ENCODE peak calls at places on chromosome 9, in eight cellular contexts. One of them, this sample, is unnamed.

GRCh38 chr9:127647451-127647850 is 35.4 kb downstream of the STXBP1 start:
- DNase-seq in activated CD4-positive, CD25-positive, alpha-beta regulatory T cell: no peak
- DNase-seq in NCI-H1105: no peak
- DNase-seq in stimulated activated CD8-positive, alpha-beta memory T cell treated with anti-CD3 and anti-CD28 coated beads, Interleukin-15, amount 100 ng/mL, for 1 hour: no peak
- DNase-seq in activated CD4-positive, alpha-beta T cell treated with anti-CD3 and anti-CD28 coated beads for 24 hours: no peak
- DNase-seq in iPS-NIHi11: no peak
- DNase-seq in stimulated activated CD4-positive, alpha-beta T cell treated with anti-CD3 and anti-CD28 coated beads, Interleukin-1b, Interleukin-23, amount 100 ng/mL, for 24 hours: no peak
- DNase-seq in OCI-M1: no peak
- DNase-seq in this sample: no peak

GRCh38 chr9:136700309-136700708 is 12.1 kb upstream of the DIPK1B start:
- DNase-seq in activated CD4-positive, CD25-positive, alpha-beta regulatory T cell: no peak
- DNase-seq in NCI-H1105: no peak
- DNase-seq in stimulated activated CD8-positive, alpha-beta memory T cell treated with anti-CD3 and anti-CD28 coated beads, Interleukin-15, amount 100 ng/mL, for 1 hour: no peak
- DNase-seq in activated CD4-positive, alpha-beta T cell treated with anti-CD3 and anti-CD28 coated beads for 24 hours: no peak
- DNase-seq in iPS-NIHi11: no peak
- DNase-seq in stimulated activated CD4-positive, alpha-beta T cell treated with anti-CD3 and anti-CD28 coated beads, Interleukin-1b, Interleukin-23, amount 100 ng/mL, for 24 hours: no peak
- DNase-seq in OCI-M1: no peak
- DNase-seq in this sample: no peak

GRCh38 chr9:93299418-93300174 is 115.7 kb downstream of the WNK2 start:
- DNase-seq in activated CD4-positive, CD25-positive, alpha-beta regulatory T cell: no peak
- DNase-seq in NCI-H1105: no peak
- DNase-seq in stimulated activated CD8-positive, alpha-beta memory T cell treated with anti-CD3 and anti-CD28 coated beads, Interleukin-15, amount 100 ng/mL, for 1 hour: no peak
- DNase-seq in activated CD4-positive, alpha-beta T cell treated with anti-CD3 and anti-CD28 coated beads for 24 hours: no peak
- DNase-seq in iPS-NIHi11: peak
- DNase-seq in stimulated activated CD4-positive, alpha-beta T cell treated with anti-CD3 and anti-CD28 coated beads, Interleukin-1b, Interleukin-23, amount 100 ng/mL, for 24 hours: no peak
- DNase-seq in OCI-M1: no peak
- DNase-seq in this sample: no peak

GRCh38 chr9:17437813-17438212 is 141.1 kb upstream of the SH3GL2 start:
- DNase-seq in activated CD4-positive, CD25-positive, alpha-beta regulatory T cell: no peak
- DNase-seq in NCI-H1105: no peak
- DNase-seq in stimulated activated CD8-positive, alpha-beta memory T cell treated with anti-CD3 and anti-CD28 coated beads, Interleukin-15, amount 100 ng/mL, for 1 hour: no peak
- DNase-seq in activated CD4-positive, alpha-beta T cell treated with anti-CD3 and anti-CD28 coated beads for 24 hours: no peak
- DNase-seq in iPS-NIHi11: no peak
- DNase-seq in stimulated activated CD4-positive, alpha-beta T cell treated with anti-CD3 and anti-CD28 coated beads, Interleukin-1b, Interleukin-23, amount 100 ng/mL, for 24 hours: no peak
- DNase-seq in OCI-M1: no peak
- DNase-seq in this sample: no peak

GRCh38 chr9:75855509-75855908 is 35.0 kb upstream of the PCSK5 start:
- DNase-seq in activated CD4-positive, CD25-positive, alpha-beta regulatory T cell: no peak
- DNase-seq in NCI-H1105: no peak
- DNase-seq in stimulated activated CD8-positive, alpha-beta memory T cell treated with anti-CD3 and anti-CD28 coated beads, Interleukin-15, amount 100 ng/mL, for 1 hour: no peak
- DNase-seq in activated CD4-positive, alpha-beta T cell treated with anti-CD3 and anti-CD28 coated beads for 24 hours: no peak
- DNase-seq in iPS-NIHi11: peak
- DNase-seq in stimulated activated CD4-positive, alpha-beta T cell treated with anti-CD3 and anti-CD28 coated beads, Interleukin-1b, Interleukin-23, amount 100 ng/mL, for 24 hours: no peak
- DNase-seq in OCI-M1: peak
- DNase-seq in this sample: no peak

GRCh38 chr9:121916008-121916407 is 177.1 kb downstream of the TTLL11 start:
- DNase-seq in activated CD4-positive, CD25-positive, alpha-beta regulatory T cell: no peak
- DNase-seq in NCI-H1105: no peak
- DNase-seq in stimulated activated CD8-positive, alpha-beta memory T cell treated with anti-CD3 and anti-CD28 coated beads, Interleukin-15, amount 100 ng/mL, for 1 hour: no peak
- DNase-seq in activated CD4-positive, alpha-beta T cell treated with anti-CD3 and anti-CD28 coated beads for 24 hours: no peak
- DNase-seq in iPS-NIHi11: no peak
- DNase-seq in stimulated activated CD4-positive, alpha-beta T cell treated with anti-CD3 and anti-CD28 coated beads, Interleukin-1b, Interleukin-23, amount 100 ng/mL, for 24 hours: no peak
- DNase-seq in OCI-M1: peak
- DNase-seq in this sample: no peak

GRCh38 chr9:94798201-94798600 is 71.7 kb downstream of the AOPEP start:
- DNase-seq in activated CD4-positive, CD25-positive, alpha-beta regulatory T cell: no peak
- DNase-seq in NCI-H1105: no peak
- DNase-seq in stimulated activated CD8-positive, alpha-beta memory T cell treated with anti-CD3 and anti-CD28 coated beads, Interleukin-15, amount 100 ng/mL, for 1 hour: no peak
- DNase-seq in activated CD4-positive, alpha-beta T cell treated with anti-CD3 and anti-CD28 coated beads for 24 hours: no peak
- DNase-seq in iPS-NIHi11: no peak
- DNase-seq in stimulated activated CD4-positive, alpha-beta T cell treated with anti-CD3 and anti-CD28 coated beads, Interleukin-1b, Interleukin-23, amount 100 ng/mL, for 24 hours: no peak
- DNase-seq in OCI-M1: no peak
- DNase-seq in this sample: no peak

GRCh38 chr9:97441729-97442128 is 29.8 kb downstream of the TDRD7 start:
- DNase-seq in activated CD4-positive, CD25-positive, alpha-beta regulatory T cell: no peak
- DNase-seq in NCI-H1105: no peak
- DNase-seq in stimulated activated CD8-positive, alpha-beta memory T cell treated with anti-CD3 and anti-CD28 coated beads, Interleukin-15, amount 100 ng/mL, for 1 hour: no peak
- DNase-seq in activated CD4-positive, alpha-beta T cell treated with anti-CD3 and anti-CD28 coated beads for 24 hours: no peak
- DNase-seq in iPS-NIHi11: no peak
- DNase-seq in stimulated activated CD4-positive, alpha-beta T cell treated with anti-CD3 and anti-CD28 coated beads, Interleukin-1b, Interleukin-23, amount 100 ng/mL, for 24 hours: no peak
- DNase-seq in OCI-M1: no peak
- DNase-seq in this sample: no peak

GRCh38 chr9:33524431-33524947 is 438 bp downstream of the ANKRD18B start:
- DNase-seq in activated CD4-positive, CD25-positive, alpha-beta regulatory T cell: no peak
- DNase-seq in NCI-H1105: no peak
- DNase-seq in stimulated activated CD8-positive, alpha-beta memory T cell treated with anti-CD3 and anti-CD28 coated beads, Interleukin-15, amount 100 ng/mL, for 1 hour: no peak
- DNase-seq in activated CD4-positive, alpha-beta T cell treated with anti-CD3 and anti-CD28 coated beads for 24 hours: no peak
- DNase-seq in iPS-NIHi11: peak
- DNase-seq in stimulated activated CD4-positive, alpha-beta T cell treated with anti-CD3 and anti-CD28 coated beads, Interleukin-1b, Interleukin-23, amount 100 ng/mL, for 24 hours: no peak
- DNase-seq in OCI-M1: peak
- DNase-seq in this sample: peak

GRCh38 chr9:1156794-1157193 is 106.6 kb downstream of the DMRT2 start:
- DNase-seq in activated CD4-positive, CD25-positive, alpha-beta regulatory T cell: no peak
- DNase-seq in NCI-H1105: no peak
- DNase-seq in stimulated activated CD8-positive, alpha-beta memory T cell treated with anti-CD3 and anti-CD28 coated beads, Interleukin-15, amount 100 ng/mL, for 1 hour: no peak
- DNase-seq in activated CD4-positive, alpha-beta T cell treated with anti-CD3 and anti-CD28 coated beads for 24 hours: no peak
- DNase-seq in iPS-NIHi11: no peak
- DNase-seq in stimulated activated CD4-positive, alpha-beta T cell treated with anti-CD3 and anti-CD28 coated beads, Interleukin-1b, Interleukin-23, amount 100 ng/mL, for 24 hours: no peak
- DNase-seq in OCI-M1: no peak
- DNase-seq in this sample: no peak

GRCh38 chr9:35658894-35659220 is 765 bp downstream of the CCDC107 start:
- DNase-seq in activated CD4-positive, CD25-positive, alpha-beta regulatory T cell: no peak
- DNase-seq in NCI-H1105: peak
- DNase-seq in stimulated activated CD8-positive, alpha-beta memory T cell treated with anti-CD3 and anti-CD28 coated beads, Interleukin-15, amount 100 ng/mL, for 1 hour: no peak
- DNase-seq in activated CD4-positive, alpha-beta T cell treated with anti-CD3 and anti-CD28 coated beads for 24 hours: no peak
- DNase-seq in iPS-NIHi11: no peak
- DNase-seq in stimulated activated CD4-positive, alpha-beta T cell treated with anti-CD3 and anti-CD28 coated beads, Interleukin-1b, Interleukin-23, amount 100 ng/mL, for 24 hours: no peak
- DNase-seq in OCI-M1: peak
- DNase-seq in this sample: no peak

GRCh38 chr9:35726876-35727438 is 5.0 kb downstream of the TLN1 start:
- DNase-seq in activated CD4-positive, CD25-positive, alpha-beta regulatory T cell: no peak
- DNase-seq in NCI-H1105: no peak
- DNase-seq in stimulated activated CD8-positive, alpha-beta memory T cell treated with anti-CD3 and anti-CD28 coated beads, Interleukin-15, amount 100 ng/mL, for 1 hour: no peak
- DNase-seq in activated CD4-positive, alpha-beta T cell treated with anti-CD3 and anti-CD28 coated beads for 24 hours: no peak
- DNase-seq in iPS-NIHi11: no peak
- DNase-seq in stimulated activated CD4-positive, alpha-beta T cell treated with anti-CD3 and anti-CD28 coated beads, Interleukin-1b, Interleukin-23, amount 100 ng/mL, for 24 hours: no peak
- DNase-seq in OCI-M1: peak
- DNase-seq in this sample: no peak

GRCh38 chr9:77598510-77598909 is 49.6 kb downstream of the GNA14 start:
- DNase-seq in activated CD4-positive, CD25-positive, alpha-beta regulatory T cell: no peak
- DNase-seq in NCI-H1105: peak
- DNase-seq in stimulated activated CD8-positive, alpha-beta memory T cell treated with anti-CD3 and anti-CD28 coated beads, Interleukin-15, amount 100 ng/mL, for 1 hour: no peak
- DNase-seq in activated CD4-positive, alpha-beta T cell treated with anti-CD3 and anti-CD28 coated beads for 24 hours: no peak
- DNase-seq in iPS-NIHi11: no peak
- DNase-seq in stimulated activated CD4-positive, alpha-beta T cell treated with anti-CD3 and anti-CD28 coated beads, Interleukin-1b, Interleukin-23, amount 100 ng/mL, for 24 hours: no peak
- DNase-seq in OCI-M1: no peak
- DNase-seq in this sample: no peak

GRCh38 chr9:96129698-96130097 is 172.3 kb downstream of the HSD17B3 start:
- DNase-seq in activated CD4-positive, CD25-positive, alpha-beta regulatory T cell: no peak
- DNase-seq in NCI-H1105: peak
- DNase-seq in stimulated activated CD8-positive, alpha-beta memory T cell treated with anti-CD3 and anti-CD28 coated beads, Interleukin-15, amount 100 ng/mL, for 1 hour: no peak
- DNase-seq in activated CD4-positive, alpha-beta T cell treated with anti-CD3 and anti-CD28 coated beads for 24 hours: no peak
- DNase-seq in iPS-NIHi11: peak
- DNase-seq in stimulated activated CD4-positive, alpha-beta T cell treated with anti-CD3 and anti-CD28 coated beads, Interleukin-1b, Interleukin-23, amount 100 ng/mL, for 24 hours: no peak
- DNase-seq in OCI-M1: no peak
- DNase-seq in this sample: no peak

GRCh38 chr9:68979538-68980314 is 34.2 kb downstream of the PRKACG start:
- DNase-seq in activated CD4-positive, CD25-positive, alpha-beta regulatory T cell: no peak
- DNase-seq in NCI-H1105: no peak
- DNase-seq in stimulated activated CD8-positive, alpha-beta memory T cell treated with anti-CD3 and anti-CD28 coated beads, Interleukin-15, amount 100 ng/mL, for 1 hour: no peak
- DNase-seq in activated CD4-positive, alpha-beta T cell treated with anti-CD3 and anti-CD28 coated beads for 24 hours: no peak
- DNase-seq in iPS-NIHi11: peak
- DNase-seq in stimulated activated CD4-positive, alpha-beta T cell treated with anti-CD3 and anti-CD28 coated beads, Interleukin-1b, Interleukin-23, amount 100 ng/mL, for 24 hours: no peak
- DNase-seq in OCI-M1: no peak
- DNase-seq in this sample: no peak

GRCh38 chr9:107504585-107505455 is 15.3 kb upstream of the KLF4 start:
- DNase-seq in activated CD4-positive, CD25-positive, alpha-beta regulatory T cell: no peak
- DNase-seq in NCI-H1105: no peak
- DNase-seq in stimulated activated CD8-positive, alpha-beta memory T cell treated with anti-CD3 and anti-CD28 coated beads, Interleukin-15, amount 100 ng/mL, for 1 hour: no peak
- DNase-seq in activated CD4-positive, alpha-beta T cell treated with anti-CD3 and anti-CD28 coated beads for 24 hours: no peak
- DNase-seq in iPS-NIHi11: no peak
- DNase-seq in stimulated activated CD4-positive, alpha-beta T cell treated with anti-CD3 and anti-CD28 coated beads, Interleukin-1b, Interleukin-23, amount 100 ng/mL, for 24 hours: no peak
- DNase-seq in OCI-M1: no peak
- DNase-seq in this sample: no peak

GRCh38 chr9:75358837-75359236 is 270.5 kb downstream of the OSTF1 start:
- DNase-seq in activated CD4-positive, CD25-positive, alpha-beta regulatory T cell: no peak
- DNase-seq in NCI-H1105: no peak
- DNase-seq in stimulated activated CD8-positive, alpha-beta memory T cell treated with anti-CD3 and anti-CD28 coated beads, Interleukin-15, amount 100 ng/mL, for 1 hour: no peak
- DNase-seq in activated CD4-positive, alpha-beta T cell treated with anti-CD3 and anti-CD28 coated beads for 24 hours: no peak
- DNase-seq in iPS-NIHi11: peak
- DNase-seq in stimulated activated CD4-positive, alpha-beta T cell treated with anti-CD3 and anti-CD28 coated beads, Interleukin-1b, Interleukin-23, amount 100 ng/mL, for 24 hours: no peak
- DNase-seq in OCI-M1: no peak
- DNase-seq in this sample: no peak

GRCh38 chr9:85040141-85040540 is 370.6 kb downstream of the NTRK2 start:
- DNase-seq in activated CD4-positive, CD25-positive, alpha-beta regulatory T cell: no peak
- DNase-seq in NCI-H1105: no peak
- DNase-seq in stimulated activated CD8-positive, alpha-beta memory T cell treated with anti-CD3 and anti-CD28 coated beads, Interleukin-15, amount 100 ng/mL, for 1 hour: no peak
- DNase-seq in activated CD4-positive, alpha-beta T cell treated with anti-CD3 and anti-CD28 coated beads for 24 hours: no peak
- DNase-seq in iPS-NIHi11: no peak
- DNase-seq in stimulated activated CD4-positive, alpha-beta T cell treated with anti-CD3 and anti-CD28 coated beads, Interleukin-1b, Interleukin-23, amount 100 ng/mL, for 24 hours: no peak
- DNase-seq in OCI-M1: no peak
- DNase-seq in this sample: no peak

GRCh38 chr9:114608525-114608796 is 2.6 kb upstream of the TMEM268 start:
- DNase-seq in activated CD4-positive, CD25-positive, alpha-beta regulatory T cell: no peak
- DNase-seq in NCI-H1105: no peak
- DNase-seq in stimulated activated CD8-positive, alpha-beta memory T cell treated with anti-CD3 and anti-CD28 coated beads, Interleukin-15, amount 100 ng/mL, for 1 hour: no peak
- DNase-seq in activated CD4-positive, alpha-beta T cell treated with anti-CD3 and anti-CD28 coated beads for 24 hours: no peak
- DNase-seq in iPS-NIHi11: no peak
- DNase-seq in stimulated activated CD4-positive, alpha-beta T cell treated with anti-CD3 and anti-CD28 coated beads, Interleukin-1b, Interleukin-23, amount 100 ng/mL, for 24 hours: no peak
- DNase-seq in OCI-M1: no peak
- DNase-seq in this sample: no peak

GRCh38 chr9:22992781-22993180 is 546.2 kb downstream of the DMRTA1 start:
- DNase-seq in activated CD4-positive, CD25-positive, alpha-beta regulatory T cell: no peak
- DNase-seq in NCI-H1105: no peak
- DNase-seq in stimulated activated CD8-positive, alpha-beta memory T cell treated with anti-CD3 and anti-CD28 coated beads, Interleukin-15, amount 100 ng/mL, for 1 hour: no peak
- DNase-seq in activated CD4-positive, alpha-beta T cell treated with anti-CD3 and anti-CD28 coated beads for 24 hours: no peak
- DNase-seq in iPS-NIHi11: no peak
- DNase-seq in stimulated activated CD4-positive, alpha-beta T cell treated with anti-CD3 and anti-CD28 coated beads, Interleukin-1b, Interleukin-23, amount 100 ng/mL, for 24 hours: no peak
- DNase-seq in OCI-M1: no peak
- DNase-seq in this sample: no peak

GRCh38 chr9:110444911-110445310 is 107.2 kb upstream of the TXNDC8 start:
- DNase-seq in activated CD4-positive, CD25-positive, alpha-beta regulatory T cell: no peak
- DNase-seq in NCI-H1105: no peak
- DNase-seq in stimulated activated CD8-positive, alpha-beta memory T cell treated with anti-CD3 and anti-CD28 coated beads, Interleukin-15, amount 100 ng/mL, for 1 hour: no peak
- DNase-seq in activated CD4-positive, alpha-beta T cell treated with anti-CD3 and anti-CD28 coated beads for 24 hours: no peak
- DNase-seq in iPS-NIHi11: no peak
- DNase-seq in stimulated activated CD4-positive, alpha-beta T cell treated with anti-CD3 and anti-CD28 coated beads, Interleukin-1b, Interleukin-23, amount 100 ng/mL, for 24 hours: no peak
- DNase-seq in OCI-M1: peak
- DNase-seq in this sample: no peak

GRCh38 chr9:21510806-21511205 is 28.7 kb upstream of the IFNE start:
- DNase-seq in activated CD4-positive, CD25-positive, alpha-beta regulatory T cell: no peak
- DNase-seq in NCI-H1105: no peak
- DNase-seq in stimulated activated CD8-positive, alpha-beta memory T cell treated with anti-CD3 and anti-CD28 coated beads, Interleukin-15, amount 100 ng/mL, for 1 hour: no peak
- DNase-seq in activated CD4-positive, alpha-beta T cell treated with anti-CD3 and anti-CD28 coated beads for 24 hours: no peak
- DNase-seq in iPS-NIHi11: no peak
- DNase-seq in stimulated activated CD4-positive, alpha-beta T cell treated with anti-CD3 and anti-CD28 coated beads, Interleukin-1b, Interleukin-23, amount 100 ng/mL, for 24 hours: no peak
- DNase-seq in OCI-M1: no peak
- DNase-seq in this sample: no peak

GRCh38 chr9:132854832-132855231 is 23.3 kb downstream of the AK8 start:
- DNase-seq in activated CD4-positive, CD25-positive, alpha-beta regulatory T cell: no peak
- DNase-seq in NCI-H1105: no peak
- DNase-seq in stimulated activated CD8-positive, alpha-beta memory T cell treated with anti-CD3 and anti-CD28 coated beads, Interleukin-15, amount 100 ng/mL, for 1 hour: no peak
- DNase-seq in activated CD4-positive, alpha-beta T cell treated with anti-CD3 and anti-CD28 coated beads for 24 hours: no peak
- DNase-seq in iPS-NIHi11: no peak
- DNase-seq in stimulated activated CD4-positive, alpha-beta T cell treated with anti-CD3 and anti-CD28 coated beads, Interleukin-1b, Interleukin-23, amount 100 ng/mL, for 24 hours: no peak
- DNase-seq in OCI-M1: no peak
- DNase-seq in this sample: no peak

GRCh38 chr9:130461218-130461630 is 16.5 kb downstream of the ASS1 start:
- DNase-seq in activated CD4-positive, CD25-positive, alpha-beta regulatory T cell: peak
- DNase-seq in NCI-H1105: peak
- DNase-seq in stimulated activated CD8-positive, alpha-beta memory T cell treated with anti-CD3 and anti-CD28 coated beads, Interleukin-15, amount 100 ng/mL, for 1 hour: peak
- DNase-seq in activated CD4-positive, alpha-beta T cell treated with anti-CD3 and anti-CD28 coated beads for 24 hours: peak
- DNase-seq in iPS-NIHi11: peak
- DNase-seq in stimulated activated CD4-positive, alpha-beta T cell treated with anti-CD3 and anti-CD28 coated beads, Interleukin-1b, Interleukin-23, amount 100 ng/mL, for 24 hours: peak
- DNase-seq in OCI-M1: peak
- DNase-seq in this sample: peak

GRCh38 chr9:92122061-92122460 is 6.8 kb upstream of the SPTLC1 start:
- DNase-seq in activated CD4-positive, CD25-positive, alpha-beta regulatory T cell: no peak
- DNase-seq in NCI-H1105: no peak
- DNase-seq in stimulated activated CD8-positive, alpha-beta memory T cell treated with anti-CD3 and anti-CD28 coated beads, Interleukin-15, amount 100 ng/mL, for 1 hour: no peak
- DNase-seq in activated CD4-positive, alpha-beta T cell treated with anti-CD3 and anti-CD28 coated beads for 24 hours: no peak
- DNase-seq in iPS-NIHi11: no peak
- DNase-seq in stimulated activated CD4-positive, alpha-beta T cell treated with anti-CD3 and anti-CD28 coated beads, Interleukin-1b, Interleukin-23, amount 100 ng/mL, for 24 hours: no peak
- DNase-seq in OCI-M1: no peak
- DNase-seq in this sample: no peak

GRCh38 chr9:110088099-110088498 is 119.9 kb downstream of the C9orf152 start:
- DNase-seq in activated CD4-positive, CD25-positive, alpha-beta regulatory T cell: no peak
- DNase-seq in NCI-H1105: no peak
- DNase-seq in stimulated activated CD8-positive, alpha-beta memory T cell treated with anti-CD3 and anti-CD28 coated beads, Interleukin-15, amount 100 ng/mL, for 1 hour: no peak
- DNase-seq in activated CD4-positive, alpha-beta T cell treated with anti-CD3 and anti-CD28 coated beads for 24 hours: no peak
- DNase-seq in iPS-NIHi11: no peak
- DNase-seq in stimulated activated CD4-positive, alpha-beta T cell treated with anti-CD3 and anti-CD28 coated beads, Interleukin-1b, Interleukin-23, amount 100 ng/mL, for 24 hours: no peak
- DNase-seq in OCI-M1: peak
- DNase-seq in this sample: no peak

GRCh38 chr9:6328103-6328502 is at the start of gene TPD52L3:
- DNase-seq in activated CD4-positive, CD25-positive, alpha-beta regulatory T cell: no peak
- DNase-seq in NCI-H1105: no peak
- DNase-seq in stimulated activated CD8-positive, alpha-beta memory T cell treated with anti-CD3 and anti-CD28 coated beads, Interleukin-15, amount 100 ng/mL, for 1 hour: no peak
- DNase-seq in activated CD4-positive, alpha-beta T cell treated with anti-CD3 and anti-CD28 coated beads for 24 hours: no peak
- DNase-seq in iPS-NIHi11: no peak
- DNase-seq in stimulated activated CD4-positive, alpha-beta T cell treated with anti-CD3 and anti-CD28 coated beads, Interleukin-1b, Interleukin-23, amount 100 ng/mL, for 24 hours: no peak
- DNase-seq in OCI-M1: no peak
- DNase-seq in this sample: no peak

GRCh38 chr9:7957803-7958202 is 158.2 kb upstream of the DMAC1 start:
- DNase-seq in activated CD4-positive, CD25-positive, alpha-beta regulatory T cell: no peak
- DNase-seq in NCI-H1105: no peak
- DNase-seq in stimulated activated CD8-positive, alpha-beta memory T cell treated with anti-CD3 and anti-CD28 coated beads, Interleukin-15, amount 100 ng/mL, for 1 hour: no peak
- DNase-seq in activated CD4-positive, alpha-beta T cell treated with anti-CD3 and anti-CD28 coated beads for 24 hours: no peak
- DNase-seq in iPS-NIHi11: no peak
- DNase-seq in stimulated activated CD4-positive, alpha-beta T cell treated with anti-CD3 and anti-CD28 coated beads, Interleukin-1b, Interleukin-23, amount 100 ng/mL, for 24 hours: no peak
- DNase-seq in OCI-M1: no peak
- DNase-seq in this sample: no peak

GRCh38 chr9:128420060-128420650 is 502 bp upstream of the CERCAM start:
- DNase-seq in activated CD4-positive, CD25-positive, alpha-beta regulatory T cell: peak
- DNase-seq in NCI-H1105: peak
- DNase-seq in stimulated activated CD8-positive, alpha-beta memory T cell treated with anti-CD3 and anti-CD28 coated beads, Interleukin-15, amount 100 ng/mL, for 1 hour: peak
- DNase-seq in activated CD4-positive, alpha-beta T cell treated with anti-CD3 and anti-CD28 coated beads for 24 hours: peak
- DNase-seq in iPS-NIHi11: peak
- DNase-seq in stimulated activated CD4-positive, alpha-beta T cell treated with anti-CD3 and anti-CD28 coated beads, Interleukin-1b, Interleukin-23, amount 100 ng/mL, for 24 hours: no peak
- DNase-seq in OCI-M1: peak
- DNase-seq in this sample: no peak

GRCh38 chr9:126872516-126872915 is 12.1 kb downstream of the ZBTB34 start:
- DNase-seq in activated CD4-positive, CD25-positive, alpha-beta regulatory T cell: no peak
- DNase-seq in NCI-H1105: no peak
- DNase-seq in stimulated activated CD8-positive, alpha-beta memory T cell treated with anti-CD3 and anti-CD28 coated beads, Interleukin-15, amount 100 ng/mL, for 1 hour: no peak
- DNase-seq in activated CD4-positive, alpha-beta T cell treated with anti-CD3 and anti-CD28 coated beads for 24 hours: no peak
- DNase-seq in iPS-NIHi11: no peak
- DNase-seq in stimulated activated CD4-positive, alpha-beta T cell treated with anti-CD3 and anti-CD28 coated beads, Interleukin-1b, Interleukin-23, amount 100 ng/mL, for 24 hours: no peak
- DNase-seq in OCI-M1: peak
- DNase-seq in this sample: no peak

GRCh38 chr9:105425817-105426433 is 21.9 kb upstream of the FSD1L start:
- DNase-seq in activated CD4-positive, CD25-positive, alpha-beta regulatory T cell: no peak
- DNase-seq in NCI-H1105: peak
- DNase-seq in stimulated activated CD8-positive, alpha-beta memory T cell treated with anti-CD3 and anti-CD28 coated beads, Interleukin-15, amount 100 ng/mL, for 1 hour: no peak
- DNase-seq in activated CD4-positive, alpha-beta T cell treated with anti-CD3 and anti-CD28 coated beads for 24 hours: no peak
- DNase-seq in iPS-NIHi11: no peak
- DNase-seq in stimulated activated CD4-positive, alpha-beta T cell treated with anti-CD3 and anti-CD28 coated beads, Interleukin-1b, Interleukin-23, amount 100 ng/mL, for 24 hours: no peak
- DNase-seq in OCI-M1: peak
- DNase-seq in this sample: peak

GRCh38 chr9:36018755-36019720 is 17.7 kb upstream of the RECK start:
- DNase-seq in activated CD4-positive, CD25-positive, alpha-beta regulatory T cell: no peak
- DNase-seq in NCI-H1105: no peak
- DNase-seq in stimulated activated CD8-positive, alpha-beta memory T cell treated with anti-CD3 and anti-CD28 coated beads, Interleukin-15, amount 100 ng/mL, for 1 hour: no peak
- DNase-seq in activated CD4-positive, alpha-beta T cell treated with anti-CD3 and anti-CD28 coated beads for 24 hours: no peak
- DNase-seq in iPS-NIHi11: no peak
- DNase-seq in stimulated activated CD4-positive, alpha-beta T cell treated with anti-CD3 and anti-CD28 coated beads, Interleukin-1b, Interleukin-23, amount 100 ng/mL, for 24 hours: no peak
- DNase-seq in OCI-M1: no peak
- DNase-seq in this sample: no peak